ENCODE peak calls at places on chromosomes 16 and 17, in five cellular contexts. Z is neuronal stem cell, E is Peyer's patch, N is esophagus muscularis mucosa, Q is aorta. O is an unnamed sample. For H3K4me1, the result is how much of the 10 kb centered on the place peaks cover.

GRCh38 chr17:72343911-72344310 is 223.1 kb downstream of the SOX9 start:
- DNase-seq in Z (no peak), E (no peak), N (no peak), Q (no peak), O (no peak)

GRCh38 chr16:66924527-66925321 is 611 bp downstream of the RRAD start:
- DNase-seq in Z (peak), E (peak), N (no peak), Q (peak), O (peak)

GRCh38 chr17:39014044-39014794 is 47.0 kb upstream of the FBXO47 start:
- DNase-seq in Z (no peak), E (no peak), N (no peak), Q (no peak), O (no peak)

GRCh38 chr17:49572806-49573420 is 2.8 kb upstream of the NXPH3 start:
- DNase-seq in Z (no peak), E (no peak), N (no peak), Q (peak), O (no peak)

GRCh38 chr16:23398987-23399805 is 53.8 kb downstream of the COG7 start:
- DNase-seq in Z (peak), E (no peak), N (no peak), Q (peak), O (peak)

GRCh38 chr16:1537763-1538289 is 4.4 kb downstream of the TMEM204 start:
- DNase-seq in Z (no peak), E (no peak), N (no peak), Q (no peak), O (peak)

GRCh38 chr16:87602005-87602790 is at the start of gene JPH3:
- DNase-seq in Z (peak), E (no peak), N (no peak), Q (no peak), O (no peak)

GRCh38 chr16:49621240-49622083 is 234.4 kb downstream of the ZNF423 start:
- DNase-seq in Z (no peak), E (no peak), N (no peak), Q (peak), O (no peak)

GRCh38 chr17:43734376-43734775 is 24.2 kb downstream of the SOST start:
- DNase-seq in Z (no peak), E (no peak), N (no peak), Q (no peak), O (no peak)

GRCh38 chr17:28958820-28959455 is 7.6 kb upstream of the PHF12 start:
- DNase-seq in Z (no peak), E (no peak), N (no peak), Q (peak), O (no peak)

GRCh38 chr16:81665588-81665987 is 113.5 kb upstream of the PLCG2 start:
- DNase-seq in Z (no peak), E (no peak), N (no peak), Q (no peak), O (no peak)

GRCh38 chr17:66330646-66331037 is 28.2 kb downstream of the PRKCA start:
- DNase-seq in Z (no peak), E (no peak), N (no peak), Q (no peak), O (no peak)

GRCh38 chr16:86732621-86733297 is 154.4 kb downstream of the FOXL1 start:
- DNase-seq in Z (peak), E (no peak), N (no peak), Q (no peak), O (peak)

GRCh38 chr17:50147841-50148225 is 2.6 kb downstream of the PPP1R9B start:
- DNase-seq in Z (no peak), E (peak), N (no peak), Q (no peak), O (no peak)

GRCh38 chr16:51816929-51817328 is 665.9 kb upstream of the SALL1 start:
- DNase-seq in Z (no peak), E (no peak), N (no peak), Q (no peak), O (no peak)

DNA sequence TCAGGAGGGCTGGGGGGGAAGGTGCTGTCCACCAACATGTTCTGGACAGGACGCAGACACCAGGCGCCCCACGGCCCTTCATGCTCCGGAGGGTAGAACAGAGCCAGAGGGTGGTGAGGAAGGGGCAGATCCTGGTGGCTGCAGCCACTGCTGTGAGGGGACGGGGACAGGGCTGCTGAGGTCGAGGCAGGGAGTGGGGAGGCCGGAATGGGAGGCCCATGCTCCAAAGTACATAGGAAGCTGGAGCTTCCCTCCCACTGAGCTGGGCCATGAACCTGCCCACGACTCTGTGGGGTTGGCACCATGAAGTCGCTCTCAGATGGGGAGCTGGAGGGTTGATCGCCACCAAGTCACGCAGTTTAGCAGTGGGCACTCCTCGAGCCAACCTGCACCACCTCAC is 8.0 kb upstream of the METRNL start:
- DNase-seq in Z (no peak), E (no peak), N (no peak), Q (no peak), O (no peak)
- H3K4me1 ChIP-seq in Z (under half), E (under half), N (under half), Q (under half), O (under half)

GRCh38 chr17:79921411-79922160 is 82.3 kb upstream of the CBX4 start:
- DNase-seq in Z (no peak), E (no peak), N (no peak), Q (no peak), O (no peak)

GRCh38 chr17:79922798-79923197 is 83.6 kb upstream of the CBX4 start:
- DNase-seq in Z (no peak), E (no peak), N (no peak), Q (no peak), O (no peak)

GRCh38 chr17:79920751-79921410 is 81.6 kb upstream of the CBX4 start:
- DNase-seq in Z (no peak), E (no peak), N (no peak), Q (no peak), O (peak)

GRCh38 chr17:79923974-79924638 is 84.9 kb upstream of the CBX4 start:
- DNase-seq in Z (peak), E (peak), N (no peak), Q (no peak), O (no peak)

GRCh38 chr17:79922161-79922569 is 82.9 kb upstream of the CBX4 start:
- DNase-seq in Z (no peak), E (peak), N (no peak), Q (no peak), O (no peak)
- H3K4me1 ChIP-seq in Z (under half), E (half or more), N (under half), Q (under half), O (under half)

DNA sequence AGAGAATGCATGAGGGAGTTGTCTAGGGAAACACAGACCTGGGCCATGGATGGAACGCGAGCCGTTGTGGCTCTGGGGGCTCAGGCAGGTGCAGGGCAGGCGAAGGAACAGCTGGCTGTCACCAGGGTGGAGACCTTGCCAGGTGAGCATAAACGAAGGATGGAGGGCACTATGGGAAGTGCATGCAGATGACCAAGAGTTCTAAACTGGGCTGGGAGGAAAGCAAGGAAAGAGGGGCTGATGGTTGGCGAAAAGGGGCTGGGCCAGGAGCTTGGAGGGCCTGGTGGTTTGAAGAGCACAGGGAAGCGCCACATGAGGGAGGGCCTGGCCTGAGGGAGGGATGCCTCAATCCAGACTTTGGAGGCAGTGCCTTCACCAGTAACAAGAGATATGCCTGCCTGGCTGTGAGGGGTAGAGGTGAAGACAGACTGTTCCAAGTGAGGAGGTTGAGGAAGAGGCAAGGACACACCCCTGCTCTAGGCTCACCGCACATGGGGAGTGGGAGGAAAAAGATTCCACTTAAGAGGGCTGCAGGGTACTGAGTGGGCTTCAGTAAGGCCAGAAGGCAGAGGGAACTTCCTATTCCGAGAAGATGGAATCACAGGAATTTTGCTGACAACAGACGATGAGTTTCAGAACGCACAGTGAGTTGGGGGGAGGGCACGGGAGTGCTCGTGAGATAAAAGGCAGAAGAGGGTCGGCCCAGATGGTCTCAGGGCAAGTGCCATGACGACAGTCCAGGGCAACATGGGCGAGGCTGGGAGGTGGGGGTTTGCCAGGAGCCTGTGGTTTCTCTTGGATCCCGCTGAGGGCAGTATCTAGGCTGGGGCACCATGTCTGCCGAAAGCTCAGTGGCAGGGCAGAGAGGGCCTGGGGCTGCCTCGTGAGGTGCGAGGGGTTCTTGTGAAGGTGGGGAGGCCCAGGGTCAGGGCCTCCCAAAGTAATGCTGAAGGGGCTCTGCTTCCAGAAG is 20.6 kb downstream of the B9D1 start:
- DNase-seq in Z (no peak), E (peak), N (no peak), Q (peak), O (no peak)
- H3K4me1 ChIP-seq in Z (under half), E (under half), N (half or more), Q (under half), O (under half)

GRCh38 chr16:47571049-47571448 is 109.9 kb downstream of the PHKB start:
- DNase-seq in Z (no peak), E (no peak), N (no peak), Q (no peak), O (no peak)
- H3K4me1 ChIP-seq in Z (under half), E (under half), N (under half), Q (under half), O (under half)

DNA sequence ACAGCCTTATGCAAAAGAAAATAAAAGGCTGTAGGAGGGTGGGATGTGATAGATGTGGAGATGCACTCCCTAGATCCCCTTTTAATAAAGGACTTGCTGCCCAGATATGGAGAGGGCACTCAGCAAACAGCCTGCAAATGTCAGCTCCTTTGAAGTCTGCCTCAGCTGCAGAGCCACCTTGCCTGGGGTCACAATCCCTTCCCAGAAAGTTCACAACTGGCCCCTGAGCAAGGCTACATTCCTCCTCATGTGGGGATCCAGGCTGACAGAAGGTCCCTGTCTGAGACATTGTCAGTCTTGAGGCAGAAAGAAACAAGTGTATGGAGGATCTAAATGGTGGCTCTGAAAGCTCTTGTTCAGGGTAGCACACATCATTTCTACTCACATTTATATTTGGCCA is 36.1 kb downstream of the SLFN11 start:
- DNase-seq in Z (no peak), E (no peak), N (no peak), Q (no peak), O (no peak)
- H3K4me1 ChIP-seq in Z (under half), E (under half), N (under half), Q (under half), O (under half)

GRCh38 chr17:603405-604193 is 111.0 kb downstream of the VPS53 start:
- DNase-seq in Z (no peak), E (no peak), N (no peak), Q (no peak), O (no peak)
- H3K4me1 ChIP-seq in Z (under half), E (under half), N (under half), Q (under half), O (under half)

DNA sequence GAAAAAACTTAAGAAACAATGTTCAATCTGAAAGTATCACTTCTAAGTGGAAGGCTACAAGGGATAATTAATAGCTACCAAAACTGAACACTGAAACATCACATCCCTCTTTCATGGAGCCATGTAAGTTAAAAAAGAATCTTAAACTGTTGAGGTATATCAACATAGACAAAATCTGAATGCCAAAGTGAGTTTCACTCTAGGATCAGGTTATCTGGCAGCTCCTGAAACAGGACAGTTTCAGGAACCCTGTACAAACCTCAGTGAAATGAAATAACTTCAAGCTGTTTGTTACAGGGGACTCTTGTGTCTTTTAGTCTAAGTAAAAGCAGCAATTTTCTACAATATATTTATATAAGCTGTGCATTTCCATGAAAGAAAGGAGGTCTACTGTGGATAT is 73.2 kb downstream of the KANSL1 start:
- DNase-seq in Z (no peak), E (no peak), N (no peak), Q (no peak), O (no peak)
- H3K4me1 ChIP-seq in Z (under half), E (half or more), N (half or more), Q (under half), O (half or more)